ENCODE peak calls at places on chromosome 20, in ten cellular contexts. N is heart right ventricle, W is cardiac fibroblast, P is astrocyte of the cerebellum, X is foreskin fibroblast, S is fibroblast of mammary gland, D is tibial artery, K is ovary, Z is GM23248, F is adrenal gland. R is an unnamed sample.
A peak's percentile ranks its signal among the peaks of the same experiment; 100 is the strongest.

GRCh38 chr20:44592366-44592765 is 10.0 kb downstream of the PKIG start:
- DNase-seq in N (no peak), W (no peak), P (no peak), X (no peak), S (no peak), D (no peak), K (no peak), Z (no peak), F (no peak), R (no peak)

GRCh38 chr20:36950432-36951197 is 893 bp downstream of the SAMHD1 start:
- DNase-seq in N (peak; percentile 20), W (peak; percentile 45), P (no peak), X (peak; percentile 67), S (peak; percentile 49), D (no peak), K (peak; percentile 29), Z (peak; percentile 59), F (no peak), R (peak; percentile 16)

GRCh38 chr20:36575066-36575743 is 1.8 kb downstream of the TGIF2 start:
- DNase-seq in N (peak; percentile 52), W (peak; percentile 74), P (peak; percentile 48), X (peak; percentile 62), S (peak; percentile 40), D (no peak), K (peak; percentile 70), Z (peak; percentile 47), F (peak; percentile 79), R (peak; percentile 35)

GRCh38 chr20:47809561-47809960 is 24.3 kb upstream of the SULF2 start:
- DNase-seq in N (no peak), W (no peak), P (no peak), X (no peak), S (no peak), D (no peak), K (no peak), Z (no peak), F (no peak), R (no peak)

GRCh38 chr20:57211406-57211805 is 55.0 kb downstream of the BMP7 start:
- DNase-seq in N (no peak), W (no peak), P (no peak), X (no peak), S (no peak), D (no peak), K (no peak), Z (no peak), F (no peak), R (no peak)

GRCh38 chr20:47284373-47284772 is 72.1 kb downstream of the ZMYND8 start:
- DNase-seq in N (no peak), W (no peak), P (no peak), X (no peak), S (no peak), D (no peak), K (no peak), Z (no peak), F (peak; percentile 59), R (no peak)

GRCh38 chr20:49344975-49345374 is 67.1 kb upstream of the ZNFX1 start:
- DNase-seq in N (peak; percentile 53), W (peak; percentile 93), P (peak; percentile 83), X (peak; percentile 96), S (peak; percentile 91), D (peak; percentile 78), K (peak; percentile 18), Z (peak; percentile 99), F (peak; percentile 60), R (peak; percentile 83)

GRCh38 chr20:17966432-17967312 is 1.9 kb downstream of the SNX5 start:
- DNase-seq in N (no peak), W (peak; percentile 59), P (no peak), X (peak; percentile 55), S (peak; percentile 60), D (no peak), K (no peak), Z (peak; percentile 74), F (no peak), R (peak; percentile 64)

GRCh38 chr20:8265588-8265987 is 133.5 kb downstream of the PLCB1 start:
- DNase-seq in N (no peak), W (no peak), P (no peak), X (no peak), S (no peak), D (no peak), K (no peak), Z (no peak), F (no peak), R (no peak)

GRCh38 chr20:50085481-50086365 is 27.2 kb downstream of the UBE2V1 start:
- DNase-seq in N (peak; percentile 46), W (peak; percentile 80), P (peak; percentile 57), X (peak; percentile 77), S (peak; percentile 71), D (peak; percentile 32), K (no peak), Z (peak; percentile 71), F (no peak), R (peak; percentile 70)

GRCh38 chr20:62622178-62622876 is 20.0 kb upstream of the SLCO4A1 start:
- DNase-seq in N (no peak), W (no peak), P (no peak), X (no peak), S (no peak), D (no peak), K (no peak), Z (no peak), F (no peak), R (no peak)

GRCh38 chr20:62622877-62623487 is 19.3 kb upstream of the SLCO4A1 start:
- DNase-seq in N (no peak), W (no peak), P (no peak), X (peak; percentile 14), S (no peak), D (no peak), K (no peak), Z (peak; percentile 16), F (no peak), R (no peak)

GRCh38 chr20:62624719-62625455 is 17.4 kb upstream of the SLCO4A1 start:
- DNase-seq in N (no peak), W (no peak), P (no peak), X (no peak), S (no peak), D (peak; percentile 72), K (no peak), Z (no peak), F (peak; percentile 75), R (no peak)

GRCh38 chr20:62624325-62624690 is 18.0 kb upstream of the SLCO4A1 start:
- DNase-seq in N (no peak), W (no peak), P (no peak), X (no peak), S (no peak), D (no peak), K (no peak), Z (no peak), F (no peak), R (no peak)

GRCh38 chr20:62623488-62624324 is 18.6 kb upstream of the SLCO4A1 start:
- DNase-seq in N (peak; percentile 94), W (peak; percentile 94), P (peak; percentile 23), X (peak; percentile 97), S (peak; percentile 85), D (peak; percentile 96), K (peak; percentile 95), Z (peak; percentile 89), F (peak; percentile 98), R (peak; percentile 98)
- H3K4me3 ChIP-seq in N (peak overlapping the region; percentile 18), W (no peak overlapping the region), P (no peak overlapping the region), X (peak overlapping the region; percentile 7), S (no peak overlapping the region), D (no peak overlapping the region), K (no peak overlapping the region), Z (peak overlapping the region; percentile 16), F (peak overlapping the region; percentile 3), R (peak overlapping the region; percentile 14)

GRCh38 chr20:35492352-35492751 is 37.0 kb downstream of the CEP250 start:
- DNase-seq in N (no peak), W (no peak), P (no peak), X (no peak), S (no peak), D (no peak), K (no peak), Z (no peak), F (no peak), R (no peak)

GRCh38 chr20:35491823-35492222 is 36.4 kb downstream of the CEP250 start:
- DNase-seq in N (no peak), W (no peak), P (no peak), X (no peak), S (no peak), D (no peak), K (no peak), Z (no peak), F (no peak), R (no peak)

GRCh38 chr20:35489717-35490116 is 34.3 kb downstream of the CEP250 start:
- DNase-seq in N (no peak), W (no peak), P (no peak), X (no peak), S (no peak), D (no peak), K (no peak), Z (no peak), F (no peak), R (no peak)

GRCh38 chr20:35487479-35487878 is 32.1 kb downstream of the CEP250 start:
- DNase-seq in N (no peak), W (no peak), P (no peak), X (no peak), S (no peak), D (no peak), K (no peak), Z (no peak), F (no peak), R (no peak)

DNA sequence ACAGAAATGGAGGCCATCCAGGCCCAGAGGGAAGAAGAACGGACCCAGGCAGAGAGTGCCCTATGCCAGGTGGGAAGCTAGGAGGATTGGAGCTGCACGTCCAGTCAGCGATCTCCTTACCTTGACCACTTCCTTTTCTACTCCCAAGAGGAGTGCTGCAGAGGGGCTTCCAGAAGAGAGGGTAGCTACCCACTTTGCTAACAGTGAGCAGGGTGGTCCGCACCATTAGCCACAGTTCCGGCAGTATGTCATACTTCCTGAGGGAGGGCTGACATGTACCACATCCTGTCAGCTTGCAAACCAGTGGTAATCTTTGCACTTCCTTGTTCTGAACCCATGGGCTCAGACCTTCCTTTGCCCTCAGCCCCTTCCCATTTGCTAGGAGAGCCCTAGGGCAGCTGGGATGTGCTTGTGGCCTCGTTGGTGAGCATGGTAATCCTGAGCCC is 35.4 kb downstream of the CEP250 start:
- DNase-seq in N (no peak), W (no peak), P (no peak), X (no peak), S (no peak), D (no peak), K (no peak), Z (no peak), F (no peak), R (no peak)
- H3K4me3 ChIP-seq in N (peak overlapping the region; percentile 40), W (no peak overlapping the region), P (no peak overlapping the region), X (no peak overlapping the region), S (no peak overlapping the region), D (peak overlapping the region; percentile 15), K (no peak overlapping the region), Z (no peak overlapping the region), F (peak overlapping the region; percentile 25), R (no peak overlapping the region)

GRCh38 chr20:40268321-40269075 is 420.5 kb downstream of the MAFB start:
- DNase-seq in N (no peak), W (no peak), P (no peak), X (no peak), S (no peak), D (no peak), K (no peak), Z (no peak), F (no peak), R (no peak)
- H3K4me3 ChIP-seq in N (no peak overlapping the region), W (no peak overlapping the region), P (no peak overlapping the region), X (no peak overlapping the region), S (no peak overlapping the region), D (no peak overlapping the region), K (no peak overlapping the region), Z (no peak overlapping the region), F (no peak overlapping the region), R (no peak overlapping the region)

DNA sequence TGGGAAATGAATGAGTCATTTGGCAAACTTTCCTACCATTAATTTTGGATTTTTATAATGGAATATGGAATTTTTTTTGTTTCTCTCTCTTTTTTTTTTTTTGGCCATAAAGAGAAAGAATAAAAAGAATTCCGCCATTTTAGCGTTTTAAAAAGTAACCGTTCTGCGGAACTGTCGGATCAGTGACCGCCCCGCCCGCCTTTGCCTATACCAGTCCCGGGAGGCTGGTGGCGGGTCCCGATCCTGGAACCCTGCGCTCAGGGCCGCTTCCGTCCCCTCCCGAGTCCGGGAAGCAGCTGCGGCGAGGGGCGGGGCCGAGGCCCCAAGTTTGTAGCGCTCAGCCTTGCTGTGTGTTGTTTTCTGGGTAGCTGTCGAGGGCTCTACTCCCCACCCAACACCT is 609 bp downstream of the L3MBTL1 start:
- DNase-seq in N (no peak), W (no peak), P (no peak), X (peak; percentile 20), S (no peak), D (no peak), K (no peak), Z (no peak), F (no peak), R (no peak)
- H3K4me3 ChIP-seq in N (peak overlapping the region; percentile 68), W (peak overlapping the region; percentile 59), P (peak overlapping the region; percentile 55), X (peak overlapping the region; percentile 64), S (peak overlapping the region; percentile 52), D (peak overlapping the region; percentile 52), K (peak overlapping the region; percentile 36), Z (peak overlapping the region; percentile 77), F (peak overlapping the region; percentile 86), R (peak overlapping the region; percentile 58)